ENCODE peak calls at places on chromosomes 3 and 15, in four cellular contexts. M is activated gamma-delta T cell treated with anti-CD3 and anti-CD28 coated beads, Interleukin-2, amount 50 U/mL, for 16 hours; T is stimulated activated CD8-positive, alpha-beta memory T cell treated with anti-CD3 and anti-CD28 coated beads, Interleukin-4, amount 100 ng/mL, for 4 hours; W is activated CD4-positive, alpha-beta T cell treated with anti-CD3 and anti-CD28 coated beads, Interleukin-2, amount 50 U/mL, for 1 hour. S is an unnamed sample.

GRCh38 chr15:90376789-90377188 is 11.3 kb upstream of the IQGAP1 start:
- DNase-seq in M (peak; percentile 56), T (no peak), W (peak; percentile 51), S (no peak)

GRCh38 chr15:72614810-72615532 is 39.5 kb upstream of the GOLGA6B start:
- DNase-seq in M (no peak), T (no peak), W (no peak), S (no peak)

GRCh38 chr3:13159890-13160289 is 86.7 kb upstream of the IQSEC1 start:
- DNase-seq in M (no peak), T (no peak), W (no peak), S (no peak)

GRCh38 chr15:66802087-66803001 is 100.3 kb downstream of the SMAD6 start:
- DNase-seq in M (no peak), T (no peak), W (no peak), S (no peak)

GRCh38 chr3:87420171-87420570 is 143.8 kb upstream of the POU1F1 start:
- DNase-seq in M (no peak), T (no peak), W (no peak), S (no peak)

GRCh38 chr3:76436895-76437294 is 603.0 kb upstream of the ROBO2 start:
- DNase-seq in M (no peak), T (no peak), W (no peak), S (no peak)

GRCh38 chr15:42456971-42457370 is 34.0 kb downstream of the ZNF106 start:
- DNase-seq in M (no peak), T (no peak), W (no peak), S (no peak)

GRCh38 chr15:79970921-79971434 is at the start of gene BCL2A1:
- DNase-seq in M (peak; percentile 45), T (peak; percentile 35), W (peak; percentile 52), S (peak; percentile 9)

GRCh38 chr3:140995881-140996280 is 54.2 kb downstream of the SLC25A36 start:
- DNase-seq in M (no peak), T (no peak), W (no peak), S (no peak)

GRCh38 chr3:188037116-188037718 is 116.7 kb upstream of the LPP start:
- DNase-seq in M (no peak), T (no peak), W (no peak), S (no peak)

GRCh38 chr15:78203346-78204225 is 30.8 kb downstream of the ACSBG1 start:
- DNase-seq in M (no peak), T (no peak), W (no peak), S (no peak)

GRCh38 chr3:134597390-134597975 is 53.3 kb downstream of the KY start:
- DNase-seq in M (no peak), T (no peak), W (no peak), S (no peak)

GRCh38 chr3:24533557-24534193 is 39.0 kb upstream of the THRB start:
- DNase-seq in M (no peak), T (no peak), W (no peak), S (no peak)

GRCh38 chr3:175065492-175065891 is 206.4 kb downstream of the NAALADL2 start:
- DNase-seq in M (no peak), T (no peak), W (no peak), S (no peak)

GRCh38 chr15:58307313-58307961 is 124.4 kb upstream of the LIPC start:
- DNase-seq in M (no peak), T (no peak), W (no peak), S (no peak)

S was measured in esophagus squamous epithelium.